ENCODE peak calls at places on chromosomes 11 and 22, in six cellular contexts. S is ovary, G is DND-41, A is tibial artery, X is fibroblast of lung, N is NT2/D1. F is an unnamed sample. For H3K27me3 and H3K4me1, the result is how much of the 10 kb centered on the place peaks cover.

GRCh38 chr11:120102050-120102861 is 35.7 kb downstream of the TRIM29 start:
- DNase-seq in N (no peak), A (no peak), X (no peak), S (no peak), G (no peak), F (no peak)

GRCh38 chr11:7617032-7617431 is 56.3 kb downstream of the CYB5R2 start:
- DNase-seq in A (no peak), S (no peak), N (no peak), G (no peak), X (no peak), F (no peak)

GRCh38 chr11:39569784-39570183 is 1889.7 kb downstream of the LRRC4C start:
- DNase-seq in S (no peak), X (no peak), G (no peak), A (no peak), N (no peak), F (no peak)

GRCh38 chr11:77056814-77057402 is 9.9 kb upstream of the CAPN5 start:
- DNase-seq in N (no peak), S (no peak), A (no peak), G (no peak), X (no peak), F (no peak)

GRCh38 chr11:130088909-130089668 is 19.4 kb downstream of the APLP2 start:
- DNase-seq in S (no peak), X (no peak), A (no peak), G (no peak), N (no peak), F (no peak)

GRCh38 chr11:94218372-94218771 is 86.0 kb upstream of the IZUMO1R start:
- DNase-seq in S (no peak), G (peak), A (no peak), N (peak), X (no peak), F (no peak)

GRCh38 chr11:118872403-118872821 is 11.3 kb upstream of the CXCR5 start:
- DNase-seq in S (peak), X (no peak), G (no peak), A (no peak), N (no peak), F (peak)

GRCh38 chr11:16945671-16946469 is 68.3 kb downstream of the PLEKHA7 start:
- DNase-seq in A (no peak), N (no peak), X (peak), S (peak), G (peak), F (no peak)

GRCh38 chr11:110762596-110762995 is 50.4 kb upstream of the ARHGAP20 start:
- DNase-seq in G (no peak), X (no peak), N (no peak), S (no peak), A (no peak), F (no peak)

GRCh38 chr11:110972640-110973039 is 260.4 kb upstream of the ARHGAP20 start:
- DNase-seq in G (no peak), S (no peak), X (peak), A (no peak), N (no peak), F (no peak)

DNA sequence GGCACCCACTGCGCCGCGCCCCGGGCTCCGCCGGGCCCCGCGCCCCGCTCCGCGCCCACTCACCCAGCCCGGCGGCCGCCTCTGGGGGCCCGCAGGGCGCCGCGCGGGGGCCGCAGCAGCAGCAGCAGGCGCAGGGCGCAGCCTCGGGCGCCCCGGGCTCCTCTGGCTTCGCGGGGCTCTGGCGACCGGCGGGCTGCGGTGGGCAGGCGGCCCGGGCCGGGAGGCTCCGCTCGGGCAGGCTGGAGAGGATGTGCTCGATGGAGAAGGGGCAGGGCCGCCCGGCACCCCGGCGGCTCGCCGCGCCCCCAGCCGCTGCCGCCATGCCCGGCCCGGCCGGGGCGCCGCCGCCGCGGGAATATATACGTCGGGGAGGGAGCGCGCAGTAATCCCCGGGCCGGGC is at the start of gene GSC2:
- DNase-seq in G (no peak), A (no peak), N (no peak), S (no peak), X (no peak), F (no peak)
- H3K27me3 ChIP-seq in G (under half), A (half or more), N (half or more), S (under half), X (under half), F (under half)

GRCh38 chr11:133985981-133986380 is 29.2 kb upstream of the IGSF9B start:
- DNase-seq in A (no peak), N (no peak), S (no peak), X (no peak), G (no peak), F (no peak)

GRCh38 chr11:133982901-133983300 is 26.1 kb upstream of the IGSF9B start:
- DNase-seq in G (no peak), A (no peak), S (no peak), N (no peak), X (no peak), F (no peak)

GRCh38 chr11:133982151-133982550 is 25.4 kb upstream of the IGSF9B start:
- DNase-seq in X (no peak), N (no peak), G (no peak), A (no peak), S (no peak), F (no peak)

GRCh38 chr11:133984828-133985227 is 28.1 kb upstream of the IGSF9B start:
- DNase-seq in N (no peak), S (no peak), A (no peak), X (no peak), G (no peak), F (no peak)

GRCh38 chr11:133983660-133984316 is 27.0 kb upstream of the IGSF9B start:
- DNase-seq in G (no peak), X (no peak), A (no peak), S (no peak), N (no peak), F (no peak)
- H3K4me1 ChIP-seq in G (under half), X (under half), A (under half), S (under half), N (under half), F (under half)

DNA sequence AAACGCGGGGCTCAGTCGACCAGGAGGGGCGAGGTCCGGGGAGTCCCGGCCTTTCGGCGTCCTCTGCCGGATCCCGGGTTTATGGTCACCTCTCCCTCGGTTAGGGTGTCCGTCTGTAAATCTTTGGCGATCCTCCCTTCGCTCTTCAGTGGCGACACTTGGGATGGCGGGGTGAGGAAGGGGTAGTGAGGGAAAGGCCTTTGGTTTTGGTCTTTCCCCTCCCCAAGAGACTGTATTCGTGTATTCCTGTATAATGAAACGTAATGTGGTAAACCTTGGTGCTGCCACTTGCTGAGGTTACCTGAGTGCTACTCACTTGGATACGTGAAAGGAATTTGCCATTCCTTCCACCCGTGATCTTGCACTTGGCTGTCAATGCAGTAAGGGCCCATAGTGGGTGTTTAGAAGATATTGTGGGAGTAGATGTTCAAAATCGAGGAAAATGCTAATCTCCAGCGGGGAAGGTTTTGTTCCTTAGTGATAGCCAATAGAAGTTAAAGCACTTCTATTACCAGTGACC is 546 bp upstream of the NUP160 start:
- DNase-seq in A (no peak), N (no peak), X (no peak), G (no peak), S (no peak), F (no peak)
- H3K27me3 ChIP-seq in A (under half), N (under half), X (under half), G (under half), S (under half), F (under half)

GRCh38 chr11:67048515-67048914 is 8.1 kb upstream of the RHOD start:
- DNase-seq in G (no peak), A (no peak), X (no peak), S (no peak), N (no peak), F (no peak)
- H3K4me1 ChIP-seq in G (under half), A (under half), X (under half), S (under half), N (under half), F (under half)

GRCh38 chr22:45883811-45884170 is 93.2 kb downstream of the WNT7B start:
- DNase-seq in X (no peak), A (no peak), G (no peak), N (no peak), S (no peak), F (no peak)
- H3K27me3 ChIP-seq in X (under half), A (half or more), G (under half), N (under half), S (under half), F (under half)

DNA sequence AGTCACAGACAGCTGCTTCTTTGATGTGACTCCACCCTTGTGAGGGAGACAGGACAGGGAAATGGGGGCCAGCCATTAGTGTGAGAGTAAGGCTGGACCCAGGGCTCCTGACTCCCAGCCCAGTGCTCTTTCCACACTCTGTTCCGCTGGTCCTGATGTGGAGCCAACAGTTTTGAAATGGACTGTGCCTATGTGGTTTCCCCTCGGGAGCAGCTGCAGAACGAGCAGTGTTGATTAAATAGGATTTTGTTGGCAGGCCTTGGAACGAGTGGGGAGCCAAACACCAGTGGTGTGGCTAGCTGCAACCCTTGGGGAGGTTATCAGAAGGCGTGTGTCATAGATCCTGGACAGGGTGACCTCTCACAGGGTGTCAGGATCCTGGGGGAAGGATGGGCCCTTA is 66.5 kb upstream of the AMPD3 start:
- DNase-seq in N (no peak), A (peak), S (no peak), X (no peak), G (no peak), F (no peak)
- H3K4me1 ChIP-seq in N (under half), A (under half), S (under half), X (under half), G (under half), F (under half)

F was measured in effector memory CD4-positive, alpha-beta T cell.